ENCODE peak calls at places on chromosomes 2 and 18, in nine cellular contexts. W, U, X, V, O, Y, H, R and F are unnamed samples.

GRCh38 chr2:190182071-190182524 is 119.6 kb upstream of the MSTN start:
- DNase-seq in O (no peak), X (no peak), U (no peak), Y (no peak), V (no peak), W (no peak), R (no peak), H (no peak), F (no peak)

GRCh38 chr2:42568431-42569115 is at the start of gene MTA3:
- DNase-seq in W (no peak), O (peak), H (peak), Y (no peak), X (peak), R (no peak), U (peak), V (no peak), F (no peak)

GRCh38 chr18:9690418-9691178 is 17.5 kb upstream of the RAB31 start:
- DNase-seq in W (no peak), H (no peak), O (no peak), X (no peak), Y (no peak), R (peak), V (no peak), U (no peak), F (no peak)

GRCh38 chr2:28895189-28895893 is 874 bp downstream of the WDR43 start:
- DNase-seq in X (peak), W (no peak), O (peak), R (peak), Y (no peak), H (peak), U (peak), V (no peak), F (no peak)

GRCh38 chr2:190255668-190256067 is 64.0 kb downstream of the HIBCH start:
- DNase-seq in R (no peak), W (no peak), O (no peak), H (no peak), X (no peak), V (no peak), U (no peak), Y (no peak), F (no peak)

GRCh38 chr2:146940016-146940685 is 904.7 kb upstream of the ACVR2A start:
- DNase-seq in O (no peak), X (no peak), U (peak), V (no peak), H (no peak), R (no peak), Y (no peak), W (no peak), F (no peak)

GRCh38 chr18:24659837-24660720 is 199.6 kb downstream of the HRH4 start:
- DNase-seq in X (peak), R (peak), H (peak), Y (no peak), O (no peak), V (no peak), W (no peak), U (peak), F (no peak)

GRCh38 chr2:72057308-72057707 is 90.4 kb downstream of the CYP26B1 start:
- DNase-seq in X (no peak), R (no peak), H (no peak), O (no peak), W (no peak), Y (no peak), U (no peak), V (no peak), F (no peak)

GRCh38 chr2:195500878-195501277 is 156.1 kb upstream of the SLC39A10 start:
- DNase-seq in U (no peak), W (no peak), V (no peak), R (no peak), Y (no peak), O (no peak), H (no peak), X (no peak), F (no peak)

GRCh38 chr2:16048466-16048865 is 108.1 kb downstream of the MYCN start:
- DNase-seq in X (no peak), O (no peak), W (no peak), U (no peak), R (no peak), Y (no peak), V (no peak), H (no peak), F (no peak)

GRCh38 chr18:2083691-2084090 is 487.6 kb downstream of the METTL4 start:
- DNase-seq in O (peak), W (no peak), U (no peak), V (no peak), X (no peak), H (no peak), Y (no peak), R (no peak), F (no peak)

GRCh38 chr2:29655391-29656086 is 265.8 kb downstream of the ALK start:
- DNase-seq in U (peak), O (no peak), X (no peak), R (no peak), V (no peak), W (no peak), Y (no peak), H (no peak), F (peak)

GRCh38 chr2:180910831-180911665 is 69.4 kb upstream of the UBE2E3 start:
- DNase-seq in X (no peak), Y (no peak), O (peak), R (peak), W (no peak), U (no peak), H (no peak), V (no peak), F (no peak)

GRCh38 chr18:61850756-61851155 is 42.1 kb downstream of the RNF152 start:
- DNase-seq in W (no peak), R (no peak), X (no peak), O (no peak), H (no peak), V (no peak), U (no peak), Y (no peak), F (no peak)

GRCh38 chr2:23418490-23418911 is 33.5 kb downstream of the KLHL29 start:
- DNase-seq in R (peak), W (peak), X (no peak), O (no peak), H (no peak), U (peak), Y (no peak), V (peak), F (peak)

GRCh38 chr2:226831266-226831665 is 4.6 kb upstream of the RHBDD1 start:
- DNase-seq in H (no peak), W (no peak), V (no peak), O (no peak), X (no peak), Y (no peak), R (no peak), U (no peak), F (no peak)

GRCh38 chr2:161131804-161132203 is 28.4 kb upstream of the TANK start:
- DNase-seq in O (no peak), V (no peak), Y (no peak), U (no peak), W (no peak), H (no peak), X (no peak), R (no peak), F (no peak)

GRCh38 chr18:77077836-77078456 is 54.6 kb downstream of the MBP start:
- DNase-seq in O (no peak), V (no peak), U (no peak), H (no peak), R (peak), X (no peak), Y (no peak), W (no peak), F (no peak)

GRCh38 chr2:288002-288742 is at the start of gene ALKAL2:
- DNase-seq in X (peak), O (peak), V (no peak), H (no peak), R (no peak), Y (no peak), W (no peak), U (peak), F (no peak)

GRCh38 chr2:70094978-70095832 is 7.9 kb downstream of the PCBP1 start:
- DNase-seq in R (peak), V (no peak), O (no peak), X (peak), W (no peak), U (peak), H (peak), Y (no peak), F (no peak)

GRCh38 chr2:85018049-85018447 is 47.1 kb downstream of the KCMF1 start:
- DNase-seq in W (no peak), H (no peak), Y (no peak), X (no peak), O (no peak), R (peak), V (no peak), U (no peak), F (no peak)

GRCh38 chr2:216211141-216211540 is 102.0 kb downstream of the XRCC5 start:
- DNase-seq in R (no peak), V (no peak), H (no peak), U (no peak), X (no peak), W (no peak), Y (no peak), O (no peak), F (no peak)

GRCh38 chr2:182372661-182373060 is 54.2 kb downstream of the PDE1A start:
- DNase-seq in Y (peak), X (no peak), R (peak), O (no peak), H (no peak), V (peak), U (peak), W (peak), F (peak)

GRCh38 chr2:98730053-98730850 is 680 bp downstream of the MGAT4A start:
- DNase-seq in U (no peak), O (peak), W (no peak), X (peak), Y (no peak), H (peak), V (no peak), R (no peak), F (no peak)

GRCh38 chr2:50582164-50582563 is 449.8 kb downstream of the NRXN1 start:
- DNase-seq in R (no peak), Y (no peak), X (peak), W (no peak), U (no peak), V (no peak), H (no peak), O (no peak), F (no peak)

GRCh38 chr2:105337122-105338019 is at the start of gene C2orf49:
- DNase-seq in R (peak), V (peak), Y (peak), O (peak), W (no peak), U (peak), H (peak), X (peak), F (no peak)

GRCh38 chr2:85926931-85927527 is 38.2 kb upstream of the ST3GAL5 start:
- DNase-seq in X (no peak), R (no peak), H (no peak), V (no peak), Y (no peak), O (no peak), W (no peak), U (peak), F (no peak)

GRCh38 chr18:8654482-8655451 is 45.5 kb downstream of the RAB12 start:
- DNase-seq in O (peak), H (no peak), R (peak), U (peak), W (no peak), Y (no peak), X (no peak), V (no peak), F (no peak)

GRCh38 chr2:212328129-212328528 is 210.5 kb downstream of the ERBB4 start:
- DNase-seq in O (no peak), X (no peak), H (no peak), U (no peak), W (no peak), V (no peak), Y (no peak), R (no peak), F (no peak)

GRCh38 chr2:72330673-72331072 is 183.0 kb upstream of the CYP26B1 start:
- DNase-seq in V (no peak), Y (no peak), X (no peak), H (no peak), U (no peak), W (no peak), R (peak), O (no peak), F (no peak)

GRCh38 chr2:112818094-112818902 is 18.3 kb downstream of the IL1B start:
- DNase-seq in O (peak), Y (no peak), H (no peak), R (no peak), X (peak), V (no peak), U (peak), W (no peak), F (no peak)

GRCh38 chr18:3869848-3870247 is 419.9 kb downstream of the TGIF1 start:
- DNase-seq in V (peak), O (no peak), U (peak), H (no peak), X (no peak), W (no peak), R (peak), Y (peak), F (no peak)

GRCh38 chr2:8268172-8268783 is 413.6 kb upstream of the ID2 start:
- DNase-seq in V (no peak), X (no peak), H (no peak), R (no peak), Y (no peak), U (peak), W (no peak), O (no peak), F (peak)

GRCh38 chr18:10715791-10716190 is 190.0 kb downstream of the NAPG start:
- DNase-seq in V (no peak), O (no peak), W (no peak), H (no peak), U (peak), R (peak), X (no peak), Y (peak), F (no peak)

GRCh38 chr2:219829968-219830738 is 202.7 kb downstream of the SLC4A3 start:
- DNase-seq in H (no peak), O (peak), V (no peak), W (no peak), U (no peak), R (no peak), Y (no peak), X (no peak), F (no peak)
- H3K4me3 ChIP-seq in H (no peak), O (no peak), V (no peak), W (no peak), U (no peak), R (no peak), Y (no peak), X (no peak), F (no peak)

DNA sequence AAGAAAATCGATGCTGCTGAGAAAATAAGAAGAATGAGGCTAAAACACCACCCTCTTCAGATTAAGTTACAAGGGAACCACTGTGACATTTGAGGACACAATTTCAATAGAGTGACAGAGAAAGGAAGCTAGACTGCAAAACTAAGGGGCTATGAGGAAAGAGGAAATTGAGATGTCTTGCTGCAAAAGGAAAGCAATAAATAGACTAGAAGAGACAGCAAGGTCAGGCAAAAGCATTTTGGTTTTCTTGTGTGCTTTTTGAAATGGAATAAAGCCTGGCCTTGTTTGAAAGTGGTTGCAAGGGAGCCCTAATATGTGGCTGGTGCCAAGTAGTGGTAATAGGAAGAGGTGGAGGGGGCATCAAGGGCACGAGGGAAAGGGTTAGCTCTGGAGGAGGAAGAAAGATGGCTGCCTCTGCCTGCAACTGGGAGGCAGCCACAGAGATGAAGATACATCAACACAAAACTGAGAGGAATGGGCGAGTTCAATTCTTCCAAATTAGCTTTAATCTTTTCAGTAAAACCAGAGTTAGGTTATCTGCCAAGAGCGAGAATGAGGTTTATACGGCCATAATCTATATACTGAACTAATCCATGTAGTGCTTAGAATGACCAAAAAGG is 1.2 kb upstream of the MRO start:
- DNase-seq in U (no peak), X (no peak), H (no peak), O (no peak), V (no peak), W (no peak), R (no peak), Y (no peak), F (no peak)
- H3K4me3 ChIP-seq in U (no peak), X (no peak), H (no peak), O (no peak), V (no peak), W (no peak), R (no peak), Y (no peak), F (no peak)

DNA sequence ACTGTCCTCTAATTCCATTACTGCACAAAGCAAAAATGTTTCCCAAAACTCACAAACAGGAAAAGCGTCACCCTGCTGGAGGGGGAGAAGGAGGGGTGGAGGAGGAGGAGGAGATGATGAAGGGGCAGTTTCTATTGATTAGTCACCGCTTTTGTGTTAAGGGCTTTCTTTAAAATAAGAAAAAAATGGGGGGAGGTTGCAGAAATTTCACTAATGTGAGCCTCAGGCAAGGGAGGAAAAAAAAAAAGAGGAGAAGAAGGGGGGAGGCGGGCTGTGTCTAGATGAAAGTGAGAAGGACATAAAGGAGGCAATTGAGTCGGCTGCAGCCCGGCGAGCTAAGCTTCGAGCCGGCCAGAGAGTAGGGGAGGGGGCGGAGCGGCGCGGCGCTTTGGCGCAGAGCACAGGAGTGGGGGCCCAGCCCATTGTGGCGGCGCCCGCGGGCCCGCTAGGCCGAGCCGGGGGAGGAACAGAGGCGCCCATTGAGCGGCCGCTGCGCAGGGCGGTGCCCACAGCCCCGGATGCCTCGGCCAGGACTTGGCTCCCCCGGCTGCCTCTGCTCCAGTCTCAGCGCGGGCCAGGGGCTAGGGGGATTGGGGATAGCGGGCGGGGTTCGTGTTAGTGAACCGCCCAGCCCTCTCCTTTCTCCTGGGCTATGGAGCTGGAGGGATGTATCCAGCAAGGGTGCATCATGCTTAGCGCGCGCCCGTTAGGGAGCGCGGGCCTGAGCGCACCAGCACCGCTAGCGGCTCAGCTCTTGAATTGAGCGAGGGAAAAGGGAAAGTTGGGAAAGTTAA is 7.9 kb downstream of the PAX3 start:
- DNase-seq in U (peak), O (peak), R (no peak), X (no peak), Y (no peak), W (no peak), V (no peak), H (no peak), F (no peak)
- H3K4me3 ChIP-seq in U (no peak), O (peak), R (no peak), X (no peak), Y (peak), W (peak), V (no peak), H (no peak), F (peak)

GRCh38 chr2:118837621-118838020 is 9.8 kb downstream of the EN1 start:
- DNase-seq in R (no peak), U (no peak), Y (no peak), O (no peak), X (no peak), H (no peak), W (no peak), V (no peak), F (no peak)

GRCh38 chr2:118834901-118835738 is 12.3 kb downstream of the EN1 start:
- DNase-seq in U (no peak), O (peak), V (no peak), R (no peak), H (no peak), Y (no peak), W (no peak), X (no peak), F (no peak)

GRCh38 chr2:118837067-118837466 is 10.4 kb downstream of the EN1 start:
- DNase-seq in Y (no peak), R (no peak), W (no peak), U (no peak), X (no peak), V (no peak), H (no peak), O (no peak), F (no peak)

GRCh38 chr2:118835739-118836410 is 11.6 kb downstream of the EN1 start:
- DNase-seq in Y (no peak), O (peak), R (no peak), W (no peak), X (no peak), H (no peak), V (no peak), U (no peak), F (no peak)

GRCh38 chr2:118836411-118836930 is 11.0 kb downstream of the EN1 start:
- DNase-seq in U (no peak), O (no peak), W (no peak), Y (no peak), X (no peak), H (no peak), V (no peak), R (no peak), F (no peak)
- H3K4me3 ChIP-seq in U (no peak), O (peak), W (peak), Y (peak), X (no peak), H (no peak), V (no peak), R (no peak), F (peak)